ENCODE peak calls at places on chromosomes 12 and 14, in four cellular contexts. Y, E, G and K are unnamed samples.

GRCh38 chr14:72924332-72924731 is 1.9 kb upstream of the DCAF4 start:
- DNase-seq in G (no peak), E (no peak), Y (no peak), K (no peak)

GRCh38 chr14:23119362-23120327 is 590 bp upstream of the CEBPE start:
- DNase-seq in E (no peak), G (no peak), Y (no peak), K (no peak)

GRCh38 chr12:64083285-64084210 is 138.5 kb downstream of the KICS2 start:
- DNase-seq in E (no peak), Y (peak; percentile 90), G (peak; percentile 28), K (peak; percentile 38)

GRCh38 chr14:24721772-24722171 is 87.8 kb upstream of the GZMB start:
- DNase-seq in G (no peak), E (no peak), Y (no peak), K (no peak)

GRCh38 chr12:42564540-42564939 is 25.0 kb downstream of the PRICKLE1 start:
- DNase-seq in Y (peak; percentile 23), G (no peak), E (no peak), K (no peak)

GRCh38 chr12:115338566-115339294 is 654.8 kb upstream of the TBX3 start:
- DNase-seq in E (no peak), Y (no peak), G (no peak), K (no peak)

GRCh38 chr12:121373748-121374147 is 21.5 kb upstream of the ANAPC5 start:
- DNase-seq in G (no peak), Y (no peak), E (no peak), K (no peak)

GRCh38 chr14:39682563-39682962 is 250.3 kb upstream of the FBXO33 start:
- DNase-seq in Y (no peak), E (no peak), G (no peak), K (no peak)

GRCh38 chr12:11508699-11509098 is 113.3 kb upstream of the PRB2 start:
- DNase-seq in Y (no peak), G (no peak), E (peak; percentile 54), K (no peak)

GRCh38 chr14:73014105-73014504 is 12.8 kb downstream of the ZFYVE1 start:
- DNase-seq in E (no peak), G (no peak), Y (no peak), K (no peak)

GRCh38 chr12:90543393-90543792 is 411.6 kb downstream of the CCER1 start:
- DNase-seq in Y (no peak), G (no peak), E (no peak), K (no peak)

GRCh38 chr14:69260979-69261605 is 1.1 kb downstream of the GALNT16 start:
- DNase-seq in G (no peak), E (peak; percentile 75), Y (no peak), K (no peak)

GRCh38 chr12:95836630-95837239 is 22.0 kb upstream of the SNRPF start:
- DNase-seq in E (no peak), Y (no peak), G (no peak), K (no peak)

GRCh38 chr12:92183575-92183974 is 37.9 kb upstream of the BTG1 start:
- DNase-seq in Y (no peak), E (no peak), G (no peak), K (no peak)